ENCODE peak calls at places on chromosomes 11 and 22, in five cellular contexts. X is NT2/D1, C is memory B cell, P is GM20000, M is GM12865. F is an unnamed sample.

GRCh38 chr11:3121931-3122774 is 43.0 kb downstream of the OSBPL5 start:
- DNase-seq in M (no peak), P (no peak), X (no peak), C (no peak), F (no peak)

GRCh38 chr11:62459080-62459479 is 40.2 kb downstream of the SCGB1A1 start:
- DNase-seq in M (no peak), X (no peak), P (no peak), C (no peak), F (no peak)

GRCh38 chr22:38987171-38987895 is 5.2 kb downstream of the APOBEC3B start:
- DNase-seq in P (no peak), C (no peak), X (no peak), M (no peak), F (no peak)

GRCh38 chr11:110777765-110778164 is 65.5 kb upstream of the ARHGAP20 start:
- DNase-seq in M (peak), X (no peak), C (no peak), P (no peak), F (no peak)

GRCh38 chr22:18067121-18067520 is 10.7 kb upstream of the PEX26 start:
- DNase-seq in C (no peak), P (no peak), M (no peak), X (no peak), F (no peak)

GRCh38 chr11:86151188-86152005 is 82.5 kb upstream of the PICALM start:
- DNase-seq in X (no peak), C (no peak), P (no peak), M (peak), F (no peak)

GRCh38 chr11:46718155-46719019 is 626 bp upstream of the F2 start:
- DNase-seq in C (no peak), X (no peak), M (no peak), P (no peak), F (no peak)

GRCh38 chr22:31969789-31970489 is 25.6 kb downstream of the YWHAH start:
- DNase-seq in P (peak), C (peak), M (peak), X (peak), F (peak)

GRCh38 chr22:47724751-47725150 is 962.3 kb downstream of the TBC1D22A start:
- DNase-seq in C (no peak), P (no peak), M (no peak), X (no peak), F (no peak)

GRCh38 chr22:19292262-19293230 is 1.0 kb upstream of the CLTCL1 start:
- DNase-seq in X (no peak), M (no peak), C (no peak), P (no peak), F (no peak)

GRCh38 chr11:75383246-75383645 is 16.1 kb upstream of the RPS3 start:
- DNase-seq in X (peak), P (no peak), C (no peak), M (no peak), F (peak)

GRCh38 chr11:17343907-17344306 is 7.7 kb upstream of the NCR3LG1 start:
- DNase-seq in C (no peak), M (no peak), X (no peak), P (no peak), F (no peak)

GRCh38 chr11:29161216-29161615 is 855.6 kb downstream of the KCNA4 start:
- DNase-seq in P (no peak), M (no peak), C (no peak), X (no peak), F (no peak)

GRCh38 chr22:45756558-45756957 is 84.9 kb downstream of the ATXN10 start:
- DNase-seq in M (no peak), X (no peak), C (no peak), P (no peak), F (no peak)

GRCh38 chr11:65912840-65913239 is 6.0 kb downstream of the C11orf68 start:
- DNase-seq in M (peak), X (no peak), P (no peak), C (no peak), F (no peak)

GRCh38 chr11:119193001-119193400 is 7.7 kb downstream of the NHERF4 start:
- DNase-seq in X (no peak), M (no peak), P (no peak), C (no peak), F (no peak)

GRCh38 chr11:128718064-128718463 is 24.2 kb downstream of the FLI1 start:
- DNase-seq in C (no peak), X (no peak), M (no peak), P (no peak), F (peak)

GRCh38 chr11:77467233-77467632 is 6.7 kb downstream of the PAK1 start:
- DNase-seq in M (no peak), X (no peak), P (no peak), C (no peak), F (no peak)

GRCh38 chr11:46912526-46913150 is 5.7 kb downstream of the LRP4 start:
- DNase-seq in X (peak), P (no peak), C (no peak), M (no peak), F (no peak)

GRCh38 chr11:57315491-57315890 is 9.3 kb downstream of the TNKS1BP1 start:
- DNase-seq in P (no peak), M (no peak), C (no peak), X (no peak), F (no peak)

GRCh38 chr22:48953830-48954229 is 873.8 kb downstream of the BRD1 start:
- DNase-seq in M (no peak), C (no peak), X (no peak), P (no peak), F (no peak)

GRCh38 chr11:68312780-68313573 is 586 bp downstream of the LRP5 start:
- DNase-seq in C (peak), P (peak), X (no peak), M (peak), F (peak)

GRCh38 chr11:90241414-90241813 is 18.6 kb upstream of the CHORDC1 start:
- DNase-seq in X (no peak), P (no peak), C (no peak), M (no peak), F (no peak)

GRCh38 chr22:22717723-22718122 is 73.3 kb downstream of the GGTLC2 start:
- DNase-seq in M (no peak), P (no peak), C (no peak), X (no peak), F (no peak)

GRCh38 chr11:132784441-132784840 is 747.9 kb downstream of the OPCML start:
- DNase-seq in M (no peak), X (no peak), C (no peak), P (no peak), F (no peak)

GRCh38 chr11:114019574-114019973 is 39.9 kb upstream of the ZBTB16 start:
- DNase-seq in M (no peak), C (no peak), P (no peak), X (no peak), F (no peak)

GRCh38 chr11:33875621-33876294 is 16.1 kb downstream of the LMO2 start:
- DNase-seq in M (no peak), C (no peak), P (no peak), X (no peak), F (no peak)

GRCh38 chr11:70509476-70509875 is 111.1 kb downstream of the CTTN start:
- DNase-seq in M (no peak), P (no peak), C (no peak), X (no peak), F (no peak)

GRCh38 chr11:16924462-16924825 is 89.8 kb downstream of the PLEKHA7 start:
- DNase-seq in C (no peak), M (no peak), P (peak), X (no peak), F (no peak)

GRCh38 chr11:74390697-74391096 is 7.5 kb downstream of the PGM2L1 start:
- DNase-seq in M (no peak), C (no peak), P (no peak), X (no peak), F (no peak)

F was measured in activated CD8-positive, alpha-beta memory T cell treated with anti-CD3 and anti-CD28 coated beads for 24 hours.